ENCODE peak calls at places on chromosome 7, in eight cellular contexts. I, M, H, L, A, Z, J and K are unnamed samples. For H3K4me1 and H3K36me3, the result is how much of the 10 kb centered on the place peaks cover.

GRCh38 chr7:142773937-142774744 is 3.4 kb downstream of the PRSS2 start:
- DNase-seq in L (no peak), J (no peak), I (no peak), Z (no peak), M (no peak), A (no peak), H (no peak), K (no peak)

GRCh38 chr7:93361853-93362252 is 129.7 kb downstream of the VPS50 start:
- DNase-seq in M (no peak), J (no peak), L (no peak), A (no peak), Z (no peak), I (no peak), H (no peak), K (no peak)

GRCh38 chr7:8197994-8198698 is 63.8 kb downstream of the ICA1 start:
- DNase-seq in H (no peak), Z (no peak), J (no peak), I (no peak), L (no peak), A (no peak), M (no peak), K (peak)

GRCh38 chr7:107505997-107506682 is 36.3 kb downstream of the GPR22 start:
- DNase-seq in A (no peak), I (no peak), Z (no peak), L (no peak), J (no peak), H (no peak), M (no peak), K (no peak)

GRCh38 chr7:18663321-18663720 is 167.8 kb downstream of the HDAC9 start:
- DNase-seq in A (peak), L (no peak), I (no peak), M (no peak), J (no peak), Z (peak), H (no peak), K (no peak)

GRCh38 chr7:6500691-6501090 is 50.6 kb downstream of the GRID2IP start:
- DNase-seq in J (no peak), L (no peak), Z (no peak), A (no peak), I (no peak), H (no peak), M (no peak), K (no peak)

GRCh38 chr7:82141427-82141826 is 302.1 kb downstream of the CACNA2D1 start:
- DNase-seq in H (no peak), I (no peak), Z (no peak), J (no peak), M (peak), L (no peak), A (no peak), K (no peak)

GRCh38 chr7:80659120-80660055 is 20.9 kb downstream of the CD36 start:
- DNase-seq in L (no peak), I (no peak), M (peak), A (no peak), H (no peak), Z (no peak), J (no peak), K (peak)

GRCh38 chr7:148402159-148402558 is 188.4 kb upstream of the C7orf33 start:
- DNase-seq in Z (no peak), M (no peak), H (no peak), A (no peak), L (no peak), I (no peak), J (no peak), K (no peak)

GRCh38 chr7:68409851-68410250 is 1188.4 kb upstream of the AUTS2 start:
- DNase-seq in L (no peak), Z (no peak), J (no peak), A (no peak), H (no peak), I (no peak), M (no peak), K (no peak)

GRCh38 chr7:75611557-75612178 is 119.5 kb downstream of the SPDYE5 start:
- DNase-seq in A (peak), M (no peak), J (peak), H (peak), Z (peak), L (no peak), I (peak), K (no peak)

GRCh38 chr7:155670521-155670920 is 26.1 kb downstream of the RBM33 start:
- DNase-seq in J (no peak), A (no peak), L (no peak), M (no peak), Z (no peak), I (no peak), H (no peak), K (no peak)

DNA sequence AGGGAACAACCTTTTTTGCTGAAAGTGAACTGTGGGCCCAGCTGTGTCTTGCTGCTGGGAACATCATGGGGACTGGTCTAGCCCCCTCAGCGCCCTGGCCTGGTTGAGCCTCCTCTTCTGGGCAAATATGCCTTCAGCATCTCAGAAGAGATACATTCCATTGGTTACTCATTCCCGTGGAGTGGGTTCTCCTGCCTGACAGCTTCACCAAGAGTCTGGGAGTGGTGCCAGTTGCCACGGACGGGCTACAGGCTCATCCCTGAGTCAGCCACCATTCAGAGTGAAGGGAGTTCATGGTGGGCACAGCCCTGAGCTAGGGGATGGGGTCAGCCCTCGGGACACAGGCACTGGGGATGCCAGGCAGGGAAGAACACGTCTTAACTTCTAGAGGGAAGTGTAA is 81.9 kb downstream of the RAMP3 start:
- DNase-seq in L (no peak), H (no peak), J (no peak), M (peak), I (no peak), A (no peak), Z (no peak), K (no peak)
- H3K4me1 ChIP-seq in L (under half), H (under half), J (under half), M (under half), I (under half), A (under half), Z (under half), K (under half)

DNA sequence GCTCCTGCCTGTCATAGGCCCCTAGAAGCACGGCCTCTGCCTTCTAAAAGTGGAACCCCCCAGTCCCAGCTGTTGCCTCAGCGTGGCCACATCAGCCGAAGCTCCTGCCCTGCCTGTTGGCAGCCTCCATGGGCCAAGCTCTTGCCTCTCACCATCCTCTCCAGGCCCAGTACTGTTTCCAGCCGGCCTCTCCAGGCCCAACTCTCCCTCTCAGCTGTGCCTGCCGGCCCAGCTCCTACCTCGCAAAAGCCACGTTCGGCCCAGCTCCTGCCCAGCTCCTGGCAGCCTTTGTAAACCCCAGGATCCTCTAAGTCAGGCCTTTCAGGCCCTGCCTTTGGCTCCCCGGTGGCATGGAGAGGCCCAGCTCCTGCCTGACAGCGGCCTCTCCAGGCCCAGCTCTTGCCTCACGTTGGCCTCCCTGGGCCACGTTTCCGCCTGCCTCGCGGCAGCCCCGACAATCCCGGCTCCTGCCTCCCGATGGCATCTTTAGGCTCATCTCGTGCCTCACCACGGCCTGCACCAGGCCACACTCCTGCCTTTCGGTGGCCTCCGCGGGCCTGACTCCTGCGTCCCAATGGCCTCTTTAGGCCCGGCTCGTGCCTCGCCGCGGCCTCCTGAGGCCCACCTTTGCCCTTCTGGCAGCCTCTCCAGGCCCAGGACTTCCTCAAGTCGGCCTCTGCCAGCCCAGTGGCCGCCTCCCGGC is 17.5 kb upstream of the TMEM248 start:
- DNase-seq in M (no peak), A (no peak), H (no peak), I (no peak), L (no peak), J (no peak), Z (no peak), K (no peak)
- H3K36me3 ChIP-seq in M (under half), A (under half), H (under half), I (under half), L (under half), J (under half), Z (under half), K (under half)

DNA sequence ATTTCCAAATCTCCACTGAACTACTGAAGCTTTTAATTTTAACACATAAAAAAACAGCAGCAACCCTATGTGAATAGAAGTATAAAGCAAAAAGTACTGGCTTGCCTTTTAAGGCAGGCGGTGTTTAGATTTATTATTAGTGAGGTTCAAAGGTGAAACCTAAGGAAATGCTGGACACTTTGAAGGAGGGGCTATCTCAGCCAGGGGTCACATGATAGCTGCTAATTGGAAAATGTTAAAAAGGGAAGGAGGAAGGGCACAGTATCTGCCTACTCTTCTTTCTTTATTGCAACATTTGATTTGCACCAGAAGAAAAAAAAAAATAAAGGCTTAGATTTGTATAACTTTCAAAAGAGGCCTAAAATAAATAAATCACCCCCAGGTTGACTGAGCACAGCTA is 183.8 kb downstream of the SKAP2 start:
- DNase-seq in H (no peak), M (no peak), J (no peak), A (no peak), Z (no peak), L (no peak), I (no peak), K (no peak)
- H3K4me1 ChIP-seq in H (under half), M (under half), J (under half), A (under half), Z (under half), L (under half), I (under half), K (under half)

DNA sequence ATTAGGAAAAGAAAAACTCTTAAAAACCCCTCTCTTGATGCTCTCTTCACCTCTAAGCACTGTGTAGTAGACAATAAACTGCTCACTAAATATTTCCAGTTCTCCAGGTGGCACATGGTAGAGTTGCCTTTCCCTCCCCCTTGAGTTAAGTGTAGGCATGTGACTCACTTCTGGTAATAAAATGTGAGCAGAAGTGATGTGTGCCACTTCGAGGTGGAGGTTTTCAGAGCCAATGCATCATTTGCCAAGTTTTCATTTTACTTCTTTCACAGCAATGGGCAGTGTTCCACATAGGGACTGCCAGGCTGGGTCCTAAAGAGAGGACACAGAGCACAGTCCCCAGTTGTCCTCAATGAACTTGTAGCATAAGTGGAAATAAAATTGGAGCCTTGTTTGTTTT is 131.6 kb upstream of the NPY start:
- DNase-seq in Z (no peak), I (no peak), A (no peak), J (no peak), H (no peak), L (no peak), M (no peak), K (no peak)
- H3K36me3 ChIP-seq in Z (under half), I (under half), A (under half), J (under half), H (under half), L (under half), M (under half), K (under half)

DNA sequence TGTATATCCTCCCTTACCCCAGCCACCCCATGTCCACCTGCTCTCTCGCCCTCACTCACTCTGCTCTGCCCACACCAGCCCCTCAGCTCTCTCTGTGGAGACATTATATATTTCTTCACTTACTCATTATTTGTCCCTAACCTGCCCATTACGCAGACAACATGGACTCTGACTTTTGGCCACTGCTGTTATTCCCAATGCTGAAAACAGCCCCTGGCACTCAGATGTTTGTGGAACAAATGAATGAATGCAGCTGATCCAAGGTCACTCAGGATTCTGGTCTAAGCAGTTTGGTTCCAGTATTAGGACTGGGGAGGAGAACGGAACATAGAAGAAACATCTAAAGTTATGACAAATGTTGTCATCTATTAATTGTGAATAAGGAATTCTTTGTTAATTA is 26.7 kb downstream of the GNA12 start:
- DNase-seq in Z (no peak), M (no peak), I (no peak), J (no peak), A (no peak), H (no peak), L (no peak), K (no peak)
- H3K4me1 ChIP-seq in Z (half or more), M (under half), I (under half), J (under half), A (half or more), H (under half), L (under half), K (under half)

DNA sequence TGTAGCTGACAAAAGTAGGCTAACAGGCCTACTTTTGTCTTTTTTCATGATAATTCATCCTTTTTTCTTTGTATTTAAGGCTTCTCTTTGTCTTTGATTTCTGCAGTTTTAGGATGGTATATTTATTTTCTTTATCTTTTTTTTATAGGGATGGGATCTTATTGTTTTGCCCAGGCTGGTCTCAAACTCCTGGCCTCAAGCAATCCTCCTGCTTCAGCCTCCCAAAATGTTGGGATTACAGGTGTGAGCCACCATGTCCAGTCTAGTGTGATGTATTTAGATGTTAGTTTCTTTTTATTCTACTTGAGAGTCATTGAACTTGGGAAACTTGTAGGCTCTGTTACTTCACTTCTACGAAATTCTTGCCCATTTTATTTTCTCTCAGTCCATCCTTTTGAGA is 35.4 kb downstream of the TRIM24 start:
- DNase-seq in H (no peak), I (no peak), Z (no peak), A (no peak), L (no peak), J (no peak), M (no peak), K (no peak)
- H3K36me3 ChIP-seq in H (under half), I (under half), Z (under half), A (under half), L (under half), J (under half), M (under half), K (under half)